ENCODE peak calls at places on chromosomes 12 and 14, in five cellular contexts. One of them, this sample, is unnamed.

GRCh38 chr12:126337556-126337955 is 1272.3 kb downstream of the AACS start:
- DNase-seq in NCI-H1092: no peak
- DNase-seq in stimulated activated CD4-positive, alpha-beta T cell treated with anti-CD3 and anti-CD28 coated beads, TNF-alpha, amount 100 ng/mL, for 48 hours: no peak
- DNase-seq in T-cell: no peak
- DNase-seq in AG04450: peak
- DNase-seq in this sample: no peak

GRCh38 chr14:90274808-90275454 is 18.6 kb downstream of the PSMC1 start:
- DNase-seq in NCI-H1092: no peak
- DNase-seq in stimulated activated CD4-positive, alpha-beta T cell treated with anti-CD3 and anti-CD28 coated beads, TNF-alpha, amount 100 ng/mL, for 48 hours: no peak
- DNase-seq in T-cell: no peak
- DNase-seq in AG04450: no peak
- DNase-seq in this sample: no peak

GRCh38 chr14:23640524-23641141 is 4.5 kb downstream of the DHRS2 start:
- DNase-seq in NCI-H1092: peak
- DNase-seq in stimulated activated CD4-positive, alpha-beta T cell treated with anti-CD3 and anti-CD28 coated beads, TNF-alpha, amount 100 ng/mL, for 48 hours: no peak
- DNase-seq in T-cell: no peak
- DNase-seq in AG04450: no peak
- DNase-seq in this sample: no peak

GRCh38 chr14:103581954-103582703 is 19.4 kb downstream of the COA8 start:
- DNase-seq in NCI-H1092: no peak
- DNase-seq in stimulated activated CD4-positive, alpha-beta T cell treated with anti-CD3 and anti-CD28 coated beads, TNF-alpha, amount 100 ng/mL, for 48 hours: no peak
- DNase-seq in T-cell: no peak
- DNase-seq in AG04450: no peak
- DNase-seq in this sample: no peak

GRCh38 chr14:36241183-36241582 is 64.7 kb upstream of the PTCSC3 start:
- DNase-seq in NCI-H1092: no peak
- DNase-seq in stimulated activated CD4-positive, alpha-beta T cell treated with anti-CD3 and anti-CD28 coated beads, TNF-alpha, amount 100 ng/mL, for 48 hours: no peak
- DNase-seq in T-cell: no peak
- DNase-seq in AG04450: no peak
- DNase-seq in this sample: no peak

GRCh38 chr12:47741340-47741703 is 16.0 kb upstream of the ENDOU start:
- DNase-seq in NCI-H1092: peak
- DNase-seq in stimulated activated CD4-positive, alpha-beta T cell treated with anti-CD3 and anti-CD28 coated beads, TNF-alpha, amount 100 ng/mL, for 48 hours: no peak
- DNase-seq in T-cell: peak
- DNase-seq in AG04450: no peak
- DNase-seq in this sample: peak

GRCh38 chr12:122081697-122082221 is 3.2 kb downstream of the MLXIP start:
- DNase-seq in NCI-H1092: no peak
- DNase-seq in stimulated activated CD4-positive, alpha-beta T cell treated with anti-CD3 and anti-CD28 coated beads, TNF-alpha, amount 100 ng/mL, for 48 hours: no peak
- DNase-seq in T-cell: peak
- DNase-seq in AG04450: no peak
- DNase-seq in this sample: peak

GRCh38 chr12:104672096-104672445 is 215.3 kb downstream of the CHST11 start:
- DNase-seq in NCI-H1092: no peak
- DNase-seq in stimulated activated CD4-positive, alpha-beta T cell treated with anti-CD3 and anti-CD28 coated beads, TNF-alpha, amount 100 ng/mL, for 48 hours: no peak
- DNase-seq in T-cell: no peak
- DNase-seq in AG04450: no peak
- DNase-seq in this sample: no peak

GRCh38 chr12:53950441-53950781 is 4.3 kb upstream of the HOXC12 start:
- DNase-seq in NCI-H1092: no peak
- DNase-seq in stimulated activated CD4-positive, alpha-beta T cell treated with anti-CD3 and anti-CD28 coated beads, TNF-alpha, amount 100 ng/mL, for 48 hours: no peak
- DNase-seq in T-cell: no peak
- DNase-seq in AG04450: no peak
- DNase-seq in this sample: no peak

GRCh38 chr12:51214895-51215294 is 3.0 kb downstream of the POU6F1 start:
- DNase-seq in NCI-H1092: no peak
- DNase-seq in stimulated activated CD4-positive, alpha-beta T cell treated with anti-CD3 and anti-CD28 coated beads, TNF-alpha, amount 100 ng/mL, for 48 hours: no peak
- DNase-seq in T-cell: no peak
- DNase-seq in AG04450: no peak
- DNase-seq in this sample: no peak

GRCh38 chr14:50318031-50318626 is 6.0 kb downstream of the DMAC2L start:
- DNase-seq in NCI-H1092: no peak
- DNase-seq in stimulated activated CD4-positive, alpha-beta T cell treated with anti-CD3 and anti-CD28 coated beads, TNF-alpha, amount 100 ng/mL, for 48 hours: no peak
- DNase-seq in T-cell: no peak
- DNase-seq in AG04450: no peak
- DNase-seq in this sample: no peak

GRCh38 chr14:101540481-101540880 is 20.8 kb upstream of the DIO3 start:
- DNase-seq in NCI-H1092: no peak
- DNase-seq in stimulated activated CD4-positive, alpha-beta T cell treated with anti-CD3 and anti-CD28 coated beads, TNF-alpha, amount 100 ng/mL, for 48 hours: no peak
- DNase-seq in T-cell: no peak
- DNase-seq in AG04450: no peak
- DNase-seq in this sample: no peak

GRCh38 chr14:29643415-29644206 is 284.0 kb downstream of the PRKD1 start:
- DNase-seq in NCI-H1092: no peak
- DNase-seq in stimulated activated CD4-positive, alpha-beta T cell treated with anti-CD3 and anti-CD28 coated beads, TNF-alpha, amount 100 ng/mL, for 48 hours: no peak
- DNase-seq in T-cell: no peak
- DNase-seq in AG04450: no peak
- DNase-seq in this sample: no peak

GRCh38 chr12:31089072-31089471 is 15.4 kb downstream of the DDX11 start:
- DNase-seq in NCI-H1092: no peak
- DNase-seq in stimulated activated CD4-positive, alpha-beta T cell treated with anti-CD3 and anti-CD28 coated beads, TNF-alpha, amount 100 ng/mL, for 48 hours: no peak
- DNase-seq in T-cell: no peak
- DNase-seq in AG04450: no peak
- DNase-seq in this sample: no peak

GRCh38 chr14:71264260-71264659 is 357.0 kb downstream of the PCNX1 start:
- DNase-seq in NCI-H1092: no peak
- DNase-seq in stimulated activated CD4-positive, alpha-beta T cell treated with anti-CD3 and anti-CD28 coated beads, TNF-alpha, amount 100 ng/mL, for 48 hours: no peak
- DNase-seq in T-cell: no peak
- DNase-seq in AG04450: no peak
- DNase-seq in this sample: no peak

GRCh38 chr14:91399868-91400640 is 17.6 kb downstream of the CCDC88C start:
- DNase-seq in NCI-H1092: no peak
- DNase-seq in stimulated activated CD4-positive, alpha-beta T cell treated with anti-CD3 and anti-CD28 coated beads, TNF-alpha, amount 100 ng/mL, for 48 hours: no peak
- DNase-seq in T-cell: peak
- DNase-seq in AG04450: no peak
- DNase-seq in this sample: no peak

GRCh38 chr12:4320287-4320858 is 640 bp upstream of the TIGAR start:
- DNase-seq in NCI-H1092: no peak
- DNase-seq in stimulated activated CD4-positive, alpha-beta T cell treated with anti-CD3 and anti-CD28 coated beads, TNF-alpha, amount 100 ng/mL, for 48 hours: no peak
- DNase-seq in T-cell: no peak
- DNase-seq in AG04450: no peak
- DNase-seq in this sample: no peak

GRCh38 chr12:6314776-6315175 is 4.3 kb downstream of the PLEKHG6 start:
- DNase-seq in NCI-H1092: no peak
- DNase-seq in stimulated activated CD4-positive, alpha-beta T cell treated with anti-CD3 and anti-CD28 coated beads, TNF-alpha, amount 100 ng/mL, for 48 hours: no peak
- DNase-seq in T-cell: no peak
- DNase-seq in AG04450: no peak
- DNase-seq in this sample: no peak

GRCh38 chr14:77599894-77600293 is 16.5 kb downstream of the SPTLC2 start:
- DNase-seq in NCI-H1092: no peak
- DNase-seq in stimulated activated CD4-positive, alpha-beta T cell treated with anti-CD3 and anti-CD28 coated beads, TNF-alpha, amount 100 ng/mL, for 48 hours: no peak
- DNase-seq in T-cell: no peak
- DNase-seq in AG04450: no peak
- DNase-seq in this sample: no peak

This sample was measured in activated effector memory CD4-positive, alpha-beta T cell treated with Interleukin-2 at 50 U/mL for 16 hours.